ENCODE peak calls at places on chromosome 10, in five cellular contexts. One of them, this sample, is unnamed. For H3K4me1, the result is how much of the 10 kb centered on the place peaks cover.

GRCh38 chr10:81828251-81828650 is 46.7 kb upstream of the NRG3 start:
- DNase-seq in GM23248: no peak
- DNase-seq in neural progenitor cell: no peak
- DNase-seq in IMR-90: no peak
- DNase-seq in lung: no peak
- DNase-seq in this sample: no peak

GRCh38 chr10:924524-924859 is 7.0 kb downstream of the LARP4B start:
- DNase-seq in lung: no peak
- DNase-seq in IMR-90: no peak
- DNase-seq in GM23248: no peak
- DNase-seq in neural progenitor cell: no peak
- DNase-seq in this sample: no peak

GRCh38 chr10:48357631-48358030 is 51.2 kb downstream of the MAPK8 start:
- DNase-seq in lung: no peak
- DNase-seq in GM23248: no peak
- DNase-seq in neural progenitor cell: no peak
- DNase-seq in IMR-90: no peak
- DNase-seq in this sample: no peak

GRCh38 chr10:128096486-128097199 is 29.6 kb downstream of the MKI67 start:
- DNase-seq in GM23248: peak
- DNase-seq in IMR-90: no peak
- DNase-seq in lung: no peak
- DNase-seq in neural progenitor cell: no peak
- DNase-seq in this sample: no peak

GRCh38 chr10:47139121-47139520 is 160.9 kb upstream of the GDF10 start:
- DNase-seq in neural progenitor cell: no peak
- DNase-seq in GM23248: no peak
- DNase-seq in lung: no peak
- DNase-seq in IMR-90: no peak
- DNase-seq in this sample: peak

GRCh38 chr10:60235001-60235400 is 154.7 kb downstream of the ANK3 start:
- DNase-seq in IMR-90: peak
- DNase-seq in GM23248: peak
- DNase-seq in lung: no peak
- DNase-seq in neural progenitor cell: no peak
- DNase-seq in this sample: no peak

GRCh38 chr10:69359089-69360025 is 57.4 kb downstream of the TACR2 start:
- DNase-seq in GM23248: no peak
- DNase-seq in neural progenitor cell: no peak
- DNase-seq in IMR-90: no peak
- DNase-seq in lung: no peak
- DNase-seq in this sample: no peak

GRCh38 chr10:82361317-82361716 is 486.3 kb downstream of the NRG3 start:
- DNase-seq in neural progenitor cell: no peak
- DNase-seq in GM23248: no peak
- DNase-seq in IMR-90: no peak
- DNase-seq in lung: no peak
- DNase-seq in this sample: no peak

GRCh38 chr10:110172155-110172554 is 35.2 kb upstream of the MXI1 start:
- DNase-seq in neural progenitor cell: no peak
- DNase-seq in GM23248: peak
- DNase-seq in IMR-90: no peak
- DNase-seq in lung: no peak
- DNase-seq in this sample: no peak

GRCh38 chr10:67385089-67385488 is 310.9 kb downstream of the CTNNA3 start:
- DNase-seq in GM23248: no peak
- DNase-seq in lung: no peak
- DNase-seq in IMR-90: no peak
- DNase-seq in neural progenitor cell: no peak
- DNase-seq in this sample: no peak

GRCh38 chr10:114266521-114266920 is 27.5 kb downstream of the VWA2 start:
- DNase-seq in IMR-90: peak
- DNase-seq in lung: no peak
- DNase-seq in GM23248: peak
- DNase-seq in neural progenitor cell: no peak
- DNase-seq in this sample: no peak

GRCh38 chr10:84076047-84076388 is 63.3 kb upstream of the GHITM start:
- DNase-seq in IMR-90: peak
- DNase-seq in neural progenitor cell: no peak
- DNase-seq in GM23248: peak
- DNase-seq in lung: no peak
- DNase-seq in this sample: no peak

GRCh38 chr10:24866615-24867583 is 85.5 kb downstream of the PRTFDC1 start:
- DNase-seq in IMR-90: peak
- DNase-seq in lung: no peak
- DNase-seq in GM23248: peak
- DNase-seq in neural progenitor cell: no peak
- DNase-seq in this sample: peak

DNA sequence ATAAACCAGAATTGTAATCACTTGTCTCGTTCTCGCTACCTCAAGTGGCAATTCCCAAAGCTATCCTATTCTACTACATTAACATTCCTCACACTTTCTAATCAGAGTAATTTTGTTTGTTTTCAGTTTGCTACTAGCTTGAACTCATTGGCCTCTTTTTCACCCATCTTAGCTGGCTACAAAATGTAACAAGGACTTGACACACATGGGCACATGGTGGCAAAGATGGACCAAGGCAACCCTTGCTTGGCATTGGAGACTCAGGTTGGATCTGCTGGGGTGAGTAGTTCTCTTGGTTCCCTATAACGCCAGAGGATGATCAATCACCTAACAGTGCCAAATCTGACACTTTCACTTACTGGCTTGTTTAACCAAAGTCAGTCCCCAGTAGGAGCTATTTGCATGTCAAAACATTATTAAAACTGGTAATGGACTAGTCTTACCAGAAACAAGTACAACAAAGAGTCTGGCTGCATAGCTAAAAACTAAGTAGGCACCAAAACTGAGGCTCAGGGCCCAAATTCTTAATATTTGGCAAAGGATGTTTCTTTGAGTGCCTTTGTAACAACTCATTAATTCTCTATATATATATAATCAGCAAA is 1.9 kb downstream of the USP6NL start:
- DNase-seq in GM23248: no peak
- DNase-seq in IMR-90: no peak
- DNase-seq in lung: no peak
- DNase-seq in neural progenitor cell: no peak
- DNase-seq in this sample: no peak
- H3K4me3 ChIP-seq in GM23248: peak
- H3K4me3 ChIP-seq in IMR-90: no peak
- H3K4me3 ChIP-seq in lung: no peak
- H3K4me3 ChIP-seq in neural progenitor cell: peak
- H3K4me3 ChIP-seq in this sample: no peak

DNA sequence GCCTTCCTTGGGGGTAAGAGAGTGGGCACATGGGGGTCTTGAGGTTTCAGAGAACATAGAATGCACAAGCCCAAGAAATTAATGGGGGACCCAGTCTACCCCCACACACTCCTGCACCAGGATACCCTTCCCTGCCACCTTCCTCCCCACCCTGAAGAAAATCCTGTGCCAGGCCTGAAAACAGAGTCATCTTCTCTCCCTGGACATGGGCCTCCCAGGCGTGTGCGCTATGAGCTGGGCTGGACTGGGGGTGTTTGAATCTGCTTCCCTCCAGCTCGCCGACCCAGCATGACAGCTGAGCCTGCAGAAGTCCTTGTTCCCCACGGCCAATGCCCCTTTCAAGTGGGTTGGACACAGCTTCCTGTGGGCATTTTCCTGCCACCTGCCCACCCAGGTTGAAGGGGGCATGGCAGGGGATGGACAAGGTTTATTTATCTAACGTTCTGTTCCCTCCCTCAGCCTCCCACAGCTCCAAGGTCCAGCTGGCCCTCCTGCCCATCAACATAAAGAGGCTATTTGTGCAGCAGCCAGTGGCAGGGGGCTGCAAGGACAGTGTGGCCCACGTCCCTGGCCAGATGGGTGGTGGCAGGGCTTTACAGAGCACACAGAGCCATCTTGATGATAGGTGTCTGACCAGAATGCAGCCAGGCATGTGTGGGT is 141.0 kb downstream of the SH3PXD2A start:
- DNase-seq in lung: no peak
- DNase-seq in GM23248: no peak
- DNase-seq in neural progenitor cell: no peak
- DNase-seq in IMR-90: no peak
- DNase-seq in this sample: no peak
- H3K4me1 ChIP-seq in lung: under half
- H3K4me1 ChIP-seq in GM23248: under half
- H3K4me1 ChIP-seq in neural progenitor cell: under half
- H3K4me1 ChIP-seq in IMR-90: under half
- H3K4me1 ChIP-seq in this sample: under half

DNA sequence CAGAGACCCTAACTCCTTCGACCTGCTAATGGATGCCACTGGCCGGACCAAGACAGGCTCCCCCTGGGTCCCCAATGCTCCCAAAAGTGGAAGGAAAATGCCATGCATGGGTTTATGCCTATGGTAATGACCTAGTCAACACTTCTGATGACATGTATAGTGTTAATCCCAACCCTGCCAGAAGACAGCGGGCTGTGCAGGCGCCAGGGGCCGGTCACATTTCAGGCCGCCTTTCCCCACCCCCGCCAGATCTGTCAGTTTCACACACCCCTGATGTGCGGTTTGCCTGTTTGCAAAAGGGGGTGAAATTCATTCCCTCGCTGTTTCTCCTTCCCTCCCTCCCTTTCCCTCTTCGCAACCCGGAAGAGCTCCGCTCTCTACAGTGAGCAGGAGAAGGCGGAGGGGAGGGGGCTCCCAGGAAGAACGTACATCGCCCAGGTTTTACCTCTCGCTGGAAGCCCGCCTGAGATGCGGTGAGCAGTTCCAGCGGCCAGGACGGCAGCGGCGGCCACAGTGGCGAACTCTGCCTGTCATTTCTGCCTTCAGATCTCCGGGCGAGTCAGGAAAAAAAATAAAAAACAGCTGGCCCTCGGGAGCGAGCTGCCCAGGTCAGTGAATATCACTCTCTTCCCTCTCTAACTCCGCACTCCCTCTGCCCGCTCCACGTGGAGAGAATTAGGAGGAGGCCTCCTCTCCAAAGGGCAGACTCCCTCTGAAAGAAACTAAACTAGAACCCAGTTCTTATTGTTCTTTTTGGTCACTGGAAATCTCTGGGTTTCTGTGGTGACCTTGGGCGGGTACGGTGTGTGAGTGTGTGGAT is 9.4 kb upstream of the GATA3 start:
- DNase-seq in lung: no peak
- DNase-seq in neural progenitor cell: peak
- DNase-seq in GM23248: no peak
- DNase-seq in IMR-90: no peak
- DNase-seq in this sample: no peak
- H3K4me3 ChIP-seq in lung: no peak
- H3K4me3 ChIP-seq in neural progenitor cell: peak
- H3K4me3 ChIP-seq in GM23248: peak
- H3K4me3 ChIP-seq in IMR-90: peak
- H3K4me3 ChIP-seq in this sample: peak

GRCh38 chr10:51214897-51215227 is 140.6 kb downstream of the PRKG1 start:
- DNase-seq in IMR-90: no peak
- DNase-seq in lung: no peak
- DNase-seq in neural progenitor cell: no peak
- DNase-seq in GM23248: no peak
- DNase-seq in this sample: no peak
- H3K4me1 ChIP-seq in IMR-90: under half
- H3K4me1 ChIP-seq in lung: under half
- H3K4me1 ChIP-seq in neural progenitor cell: under half
- H3K4me1 ChIP-seq in GM23248: under half
- H3K4me1 ChIP-seq in this sample: under half

DNA sequence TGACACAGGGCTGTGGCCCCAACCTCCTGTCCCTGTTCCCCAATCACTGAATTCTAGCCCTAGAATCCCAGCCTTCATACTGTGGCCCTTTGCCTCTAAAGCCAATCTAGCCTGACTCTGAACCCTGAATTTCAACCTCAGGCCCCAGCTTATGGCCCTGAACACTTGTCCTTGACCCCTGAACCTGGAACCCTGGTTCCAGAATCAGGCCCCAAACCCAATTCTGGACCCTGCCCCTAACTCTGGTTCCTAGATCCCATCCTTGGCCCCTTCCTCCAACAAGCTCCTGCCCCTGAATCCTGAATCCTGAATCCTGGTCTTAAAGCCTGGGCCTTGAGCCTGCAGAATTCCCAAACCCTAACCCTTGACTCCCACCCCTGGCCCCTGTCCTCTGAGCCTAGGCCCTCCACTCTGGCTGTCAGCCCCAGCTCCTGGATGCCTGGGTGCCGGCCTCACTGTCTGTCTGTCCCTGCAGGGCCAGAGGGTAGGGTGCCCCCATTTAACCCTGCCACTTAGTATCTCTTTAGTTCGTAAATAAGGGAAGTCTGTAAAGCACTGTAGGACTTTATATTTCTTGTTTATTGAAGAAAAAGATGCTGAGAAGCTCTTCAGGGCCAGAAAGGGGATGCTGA is 1.3 kb downstream of the INPP5A start:
- DNase-seq in neural progenitor cell: no peak
- DNase-seq in lung: no peak
- DNase-seq in IMR-90: no peak
- DNase-seq in GM23248: no peak
- DNase-seq in this sample: no peak
- H3K4me3 ChIP-seq in neural progenitor cell: no peak
- H3K4me3 ChIP-seq in lung: peak
- H3K4me3 ChIP-seq in IMR-90: peak
- H3K4me3 ChIP-seq in GM23248: peak
- H3K4me3 ChIP-seq in this sample: peak

This sample was measured in right atrium auricular region.